ENCODE peak calls at places on chromosomes 2 and 18, in nine cellular contexts. A is Daoy; E is activated effector memory CD4-positive, alpha-beta T cell treated with Interleukin-2 at 50 U/mL for 16 hours; Y is RCC 7860; N is adrenal gland; G is T-helper 2 cell; J is AG04449; B is CD4-positive, alpha-beta T cell; R is posterior cingulate gyrus. Q is an unnamed sample.

GRCh38 chr2:40147360-40147759 is 304.5 kb downstream of the SLC8A1 start:
- DNase-seq in E (no peak), A (no peak), R (no peak), Y (no peak), G (no peak), N (no peak), J (no peak), B (no peak), Q (no peak)

GRCh38 chr18:44592639-44593038 is 88.0 kb upstream of the SETBP1 start:
- DNase-seq in N (no peak), Y (no peak), B (no peak), E (no peak), J (no peak), R (no peak), A (no peak), G (no peak), Q (no peak)

GRCh38 chr2:204364860-204365530 is 180.3 kb upstream of the PARD3B start:
- DNase-seq in B (no peak), N (no peak), Y (no peak), A (no peak), E (no peak), R (no peak), J (no peak), G (no peak), Q (no peak)

GRCh38 chr2:69380072-69380917 is 6.7 kb downstream of the GFPT1 start:
- DNase-seq in J (no peak), A (no peak), Y (no peak), N (no peak), E (no peak), G (no peak), B (no peak), R (no peak), Q (no peak)

GRCh38 chr2:177296047-177296446 is 31.5 kb upstream of the NFE2L2 start:
- DNase-seq in R (no peak), Y (no peak), N (no peak), E (no peak), G (peak), A (no peak), B (no peak), J (no peak), Q (no peak)

GRCh38 chr2:128379021-128380005 is 60.6 kb upstream of the HS6ST1 start:
- DNase-seq in N (no peak), J (no peak), Y (no peak), R (peak), B (no peak), E (no peak), A (no peak), G (no peak), Q (no peak)

GRCh38 chr2:233387667-233388528 is 33.6 kb downstream of the DGKD start:
- DNase-seq in N (peak), J (peak), G (no peak), Y (no peak), E (no peak), A (peak), B (no peak), R (peak), Q (no peak)

GRCh38 chr2:101776172-101777043 is 78.9 kb downstream of the MAP4K4 start:
- DNase-seq in R (no peak), A (no peak), G (no peak), N (no peak), B (no peak), J (no peak), Y (no peak), E (no peak), Q (no peak)

GRCh38 chr2:100998235-100998573 is 3.9 kb upstream of the RPL31 start:
- DNase-seq in A (no peak), Y (no peak), N (no peak), E (no peak), R (no peak), G (no peak), J (no peak), B (no peak), Q (no peak)

GRCh38 chr2:110993557-110994231 is 127.0 kb upstream of the BCL2L11 start:
- DNase-seq in A (peak), Y (no peak), G (no peak), E (no peak), J (no peak), N (no peak), R (no peak), B (no peak), Q (no peak)

GRCh38 chr2:65431417-65432226 is 777 bp downstream of the SPRED2 start:
- DNase-seq in Y (no peak), R (peak), G (peak), N (peak), J (no peak), B (peak), E (peak), A (peak), Q (no peak)

GRCh38 chr2:68466361-68466777 is 725 bp downstream of the FBXO48 start:
- DNase-seq in E (peak), A (peak), G (peak), B (peak), R (no peak), J (no peak), Y (peak), N (peak), Q (peak)

GRCh38 chr18:22021701-22022100 is 147.7 kb upstream of the GATA6 start:
- DNase-seq in Y (no peak), G (no peak), B (no peak), A (no peak), N (no peak), E (no peak), R (no peak), J (no peak), Q (no peak)

GRCh38 chr2:67169417-67170140 is 227.6 kb upstream of the ETAA1 start:
- DNase-seq in E (no peak), Y (no peak), G (no peak), A (no peak), J (no peak), B (no peak), N (no peak), R (no peak), Q (no peak)

GRCh38 chr2:85755122-85756027 is 1.6 kb downstream of the ATOH8 start:
- DNase-seq in E (no peak), J (no peak), A (peak), G (peak), B (no peak), R (no peak), Y (no peak), N (no peak), Q (no peak)

GRCh38 chr2:1366546-1367134 is 46.6 kb upstream of the TPO start:
- DNase-seq in R (peak), A (peak), B (no peak), N (peak), Y (no peak), G (no peak), E (no peak), J (no peak), Q (no peak)

GRCh38 chr2:20571231-20571630 is 79.7 kb downstream of the HS1BP3 start:
- DNase-seq in Y (no peak), G (no peak), J (no peak), A (no peak), R (no peak), N (no peak), B (no peak), E (no peak), Q (no peak)

GRCh38 chr2:70905443-70905842 is 30.3 kb upstream of the ATP6V1B1 start:
- DNase-seq in Y (no peak), R (no peak), B (no peak), G (no peak), J (no peak), A (no peak), N (no peak), E (no peak), Q (no peak)

GRCh38 chr2:112880081-112880531 is 30.9 kb upstream of the IL37 start:
- DNase-seq in R (no peak), N (no peak), J (no peak), A (peak), E (no peak), B (no peak), Y (peak), G (no peak), Q (no peak)

GRCh38 chr2:28544915-28545589 is 49.2 kb downstream of the PLB1 start:
- DNase-seq in J (no peak), B (peak), Y (peak), N (peak), A (peak), R (no peak), G (peak), E (no peak), Q (no peak)

GRCh38 chr2:179995735-179996134 is 11.4 kb downstream of the CWC22 start:
- DNase-seq in B (no peak), N (no peak), Y (no peak), R (no peak), J (no peak), G (no peak), E (no peak), A (no peak), Q (no peak)

GRCh38 chr2:232331071-232331470 is 47.5 kb upstream of the ALPP start:
- DNase-seq in R (peak), G (no peak), B (no peak), N (no peak), E (no peak), Y (no peak), A (no peak), J (no peak), Q (no peak)

GRCh38 chr2:99571609-99572344 is 82.0 kb upstream of the REV1 start:
- DNase-seq in J (no peak), G (no peak), E (no peak), N (no peak), B (no peak), Y (no peak), R (no peak), A (peak), Q (no peak)

GRCh38 chr2:216644846-216645635 is 11.8 kb downstream of the IGFBP2 start:
- DNase-seq in N (no peak), G (no peak), J (no peak), Y (no peak), R (no peak), B (no peak), E (no peak), A (no peak), Q (no peak)

GRCh38 chr2:213188971-213189899 is 37.8 kb upstream of the IKZF2 start:
- DNase-seq in Y (no peak), G (no peak), B (no peak), N (no peak), A (no peak), E (no peak), R (no peak), J (no peak), Q (no peak)

GRCh38 chr2:224997802-224998201 is 44.5 kb downstream of the DOCK10 start:
- DNase-seq in J (no peak), R (no peak), A (no peak), G (no peak), N (no peak), B (no peak), E (no peak), Y (no peak), Q (no peak)

GRCh38 chr2:85134255-85135065 is 1.3 kb downstream of the TCF7L1 start:
- DNase-seq in R (peak), G (no peak), J (no peak), Y (no peak), B (no peak), A (no peak), E (no peak), N (no peak), Q (no peak)

GRCh38 chr2:171592026-171592555 is 69.8 kb downstream of the CYBRD1 start:
- DNase-seq in A (no peak), R (no peak), B (no peak), Y (no peak), E (no peak), J (no peak), N (no peak), G (no peak), Q (no peak)

GRCh38 chr2:233265899-233266431 is 14.5 kb downstream of the ATG16L1 start:
- DNase-seq in R (peak), J (no peak), N (no peak), E (no peak), G (no peak), B (no peak), A (no peak), Y (peak), Q (no peak)